ENCODE peak calls at places on chromosomes 7 and 10, in nine cellular contexts. One of them, this sample, is unnamed.

GRCh38 chr7:35185908-35186731 is 67.8 kb downstream of the TBX20 start:
- DNase-seq in heart right ventricle: peak; percentile 43
- DNase-seq in fibroblast of lung: peak; percentile 79
- DNase-seq in colonic mucosa: no peak
- DNase-seq in pancreas: peak; percentile 71
- DNase-seq in PC-9: peak; percentile 25
- DNase-seq in stomach: no peak
- DNase-seq in IMR-90: peak; percentile 8
- DNase-seq in adrenal gland: peak; percentile 35
- DNase-seq in this sample: peak; percentile 58

GRCh38 chr10:69645296-69645665 is 15.2 kb downstream of the FAM241B start:
- DNase-seq in heart right ventricle: no peak
- DNase-seq in fibroblast of lung: no peak
- DNase-seq in colonic mucosa: no peak
- DNase-seq in pancreas: no peak
- DNase-seq in PC-9: no peak
- DNase-seq in stomach: no peak
- DNase-seq in IMR-90: no peak
- DNase-seq in adrenal gland: no peak
- DNase-seq in this sample: no peak

GRCh38 chr10:4399571-4399970 is 426.4 kb upstream of the AKR1E2 start:
- DNase-seq in heart right ventricle: no peak
- DNase-seq in fibroblast of lung: no peak
- DNase-seq in colonic mucosa: no peak
- DNase-seq in pancreas: no peak
- DNase-seq in PC-9: no peak
- DNase-seq in stomach: no peak
- DNase-seq in IMR-90: peak; percentile 44
- DNase-seq in adrenal gland: no peak
- DNase-seq in this sample: no peak

GRCh38 chr7:140672382-140673062 is at the start of gene ADCK2:
- DNase-seq in heart right ventricle: peak; percentile 40
- DNase-seq in fibroblast of lung: no peak
- DNase-seq in colonic mucosa: peak; percentile 81
- DNase-seq in pancreas: peak; percentile 75
- DNase-seq in PC-9: peak; percentile 71
- DNase-seq in stomach: peak; percentile 71
- DNase-seq in IMR-90: no peak
- DNase-seq in adrenal gland: peak; percentile 68
- DNase-seq in this sample: peak; percentile 64

GRCh38 chr10:44363716-44364115 is 21.2 kb downstream of the CXCL12 start:
- DNase-seq in heart right ventricle: no peak
- DNase-seq in fibroblast of lung: no peak
- DNase-seq in colonic mucosa: no peak
- DNase-seq in pancreas: no peak
- DNase-seq in PC-9: no peak
- DNase-seq in stomach: no peak
- DNase-seq in IMR-90: no peak
- DNase-seq in adrenal gland: no peak
- DNase-seq in this sample: no peak

GRCh38 chr7:22153427-22154106 is 203.4 kb downstream of the RAPGEF5 start:
- DNase-seq in heart right ventricle: no peak
- DNase-seq in fibroblast of lung: no peak
- DNase-seq in colonic mucosa: no peak
- DNase-seq in pancreas: no peak
- DNase-seq in PC-9: no peak
- DNase-seq in stomach: no peak
- DNase-seq in IMR-90: no peak
- DNase-seq in adrenal gland: no peak
- DNase-seq in this sample: no peak

GRCh38 chr7:133703547-133703946 is 423.6 kb upstream of the LRGUK start:
- DNase-seq in heart right ventricle: peak; percentile 10
- DNase-seq in fibroblast of lung: peak; percentile 96
- DNase-seq in colonic mucosa: no peak
- DNase-seq in pancreas: no peak
- DNase-seq in PC-9: no peak
- DNase-seq in stomach: no peak
- DNase-seq in IMR-90: peak; percentile 98
- DNase-seq in adrenal gland: no peak
- DNase-seq in this sample: no peak

GRCh38 chr10:110737886-110738634 is 93.9 kb downstream of the RBM20 start:
- DNase-seq in heart right ventricle: no peak
- DNase-seq in fibroblast of lung: peak; percentile 44
- DNase-seq in colonic mucosa: no peak
- DNase-seq in pancreas: no peak
- DNase-seq in PC-9: no peak
- DNase-seq in stomach: no peak
- DNase-seq in IMR-90: peak; percentile 64
- DNase-seq in adrenal gland: no peak
- DNase-seq in this sample: no peak

GRCh38 chr7:75776295-75776971 is 4.4 kb upstream of the CCL26 start:
- DNase-seq in heart right ventricle: no peak
- DNase-seq in fibroblast of lung: peak; percentile 98
- DNase-seq in colonic mucosa: no peak
- DNase-seq in pancreas: no peak
- DNase-seq in PC-9: no peak
- DNase-seq in stomach: no peak
- DNase-seq in IMR-90: peak; percentile 89
- DNase-seq in adrenal gland: no peak
- DNase-seq in this sample: no peak

GRCh38 chr7:127652333-127653248 is 597 bp downstream of the SND1 start:
- DNase-seq in heart right ventricle: no peak
- DNase-seq in fibroblast of lung: peak; percentile 70
- DNase-seq in colonic mucosa: no peak
- DNase-seq in pancreas: no peak
- DNase-seq in PC-9: no peak
- DNase-seq in stomach: no peak
- DNase-seq in IMR-90: peak; percentile 62
- DNase-seq in adrenal gland: no peak
- DNase-seq in this sample: no peak

GRCh38 chr7:157018328-157018996 is 8.0 kb upstream of the MNX1 start:
- DNase-seq in heart right ventricle: no peak
- DNase-seq in fibroblast of lung: no peak
- DNase-seq in colonic mucosa: no peak
- DNase-seq in pancreas: no peak
- DNase-seq in PC-9: no peak
- DNase-seq in stomach: no peak
- DNase-seq in IMR-90: no peak
- DNase-seq in adrenal gland: no peak
- DNase-seq in this sample: no peak

GRCh38 chr10:34791947-34792346 is 23.1 kb downstream of the PARD3 start:
- DNase-seq in heart right ventricle: no peak
- DNase-seq in fibroblast of lung: no peak
- DNase-seq in colonic mucosa: no peak
- DNase-seq in pancreas: no peak
- DNase-seq in PC-9: no peak
- DNase-seq in stomach: no peak
- DNase-seq in IMR-90: no peak
- DNase-seq in adrenal gland: no peak
- DNase-seq in this sample: no peak

GRCh38 chr10:34794835-34795234 is 20.3 kb downstream of the PARD3 start:
- DNase-seq in heart right ventricle: no peak
- DNase-seq in fibroblast of lung: no peak
- DNase-seq in colonic mucosa: no peak
- DNase-seq in pancreas: no peak
- DNase-seq in PC-9: no peak
- DNase-seq in stomach: no peak
- DNase-seq in IMR-90: no peak
- DNase-seq in adrenal gland: no peak
- DNase-seq in this sample: no peak

GRCh38 chr10:34795334-34795733 is 19.8 kb downstream of the PARD3 start:
- DNase-seq in heart right ventricle: no peak
- DNase-seq in fibroblast of lung: no peak
- DNase-seq in colonic mucosa: no peak
- DNase-seq in pancreas: no peak
- DNase-seq in PC-9: no peak
- DNase-seq in stomach: no peak
- DNase-seq in IMR-90: no peak
- DNase-seq in adrenal gland: no peak
- DNase-seq in this sample: no peak

GRCh38 chr10:34791228-34791627 is 23.9 kb downstream of the PARD3 start:
- DNase-seq in heart right ventricle: no peak
- DNase-seq in fibroblast of lung: no peak
- DNase-seq in colonic mucosa: no peak
- DNase-seq in pancreas: no peak
- DNase-seq in PC-9: no peak
- DNase-seq in stomach: no peak
- DNase-seq in IMR-90: no peak
- DNase-seq in adrenal gland: no peak
- DNase-seq in this sample: no peak

DNA sequence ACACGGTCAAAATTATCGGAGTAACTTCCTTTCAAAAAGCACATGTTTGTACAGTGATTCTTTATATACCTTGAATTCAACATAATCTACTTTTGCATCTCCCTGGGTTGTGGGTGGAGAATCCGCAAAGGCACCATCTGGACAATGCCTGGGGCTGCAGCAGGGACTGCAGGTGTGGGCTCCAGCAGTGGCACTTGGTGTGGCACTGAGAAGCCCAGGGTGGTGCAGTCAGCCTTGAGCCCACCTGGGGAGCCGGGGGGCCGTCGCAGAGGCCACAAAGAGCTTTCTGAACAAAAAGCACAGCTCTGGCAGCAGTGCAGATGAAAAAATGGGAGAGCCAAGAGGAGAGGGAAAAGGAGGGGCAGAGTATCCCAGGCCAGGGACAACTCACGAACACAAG is 22.2 kb downstream of the PARD3 start:
- DNase-seq in heart right ventricle: no peak
- DNase-seq in fibroblast of lung: no peak
- DNase-seq in colonic mucosa: no peak
- DNase-seq in pancreas: no peak
- DNase-seq in PC-9: no peak
- DNase-seq in stomach: no peak
- DNase-seq in IMR-90: no peak
- DNase-seq in adrenal gland: no peak
- DNase-seq in this sample: no peak
- H3K27ac ChIP-seq in heart right ventricle: no peak overlapping the region
- H3K27ac ChIP-seq in fibroblast of lung: no peak overlapping the region
- H3K27ac ChIP-seq in colonic mucosa: no peak overlapping the region
- H3K27ac ChIP-seq in pancreas: no peak overlapping the region
- H3K27ac ChIP-seq in PC-9: no peak overlapping the region
- H3K27ac ChIP-seq in stomach: no peak overlapping the region
- H3K27ac ChIP-seq in IMR-90: no peak overlapping the region
- H3K27ac ChIP-seq in adrenal gland: no peak overlapping the region
- H3K27ac ChIP-seq in this sample: no peak overlapping the region

DNA sequence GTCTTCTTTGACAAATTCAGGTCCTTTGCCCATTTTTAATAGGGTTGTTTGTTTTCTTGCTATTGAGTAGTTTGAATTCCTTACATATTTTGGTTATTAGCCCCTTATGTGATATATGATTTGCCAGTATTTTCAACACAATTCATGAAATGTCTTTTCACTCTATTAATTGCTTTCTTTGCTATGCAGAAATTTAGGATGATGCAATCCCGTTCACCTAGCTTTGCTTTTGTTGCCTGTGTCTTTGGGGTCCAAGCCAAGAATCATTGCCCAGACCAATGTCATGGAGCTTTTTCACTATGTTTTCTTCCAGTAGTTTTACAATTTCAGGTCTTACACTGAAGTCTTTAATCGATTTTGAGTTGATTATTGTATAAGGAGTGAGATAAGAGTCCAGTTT is 154.5 kb downstream of the PAXIP1 start:
- DNase-seq in heart right ventricle: no peak
- DNase-seq in fibroblast of lung: no peak
- DNase-seq in colonic mucosa: no peak
- DNase-seq in pancreas: no peak
- DNase-seq in PC-9: no peak
- DNase-seq in stomach: no peak
- DNase-seq in IMR-90: no peak
- DNase-seq in adrenal gland: no peak
- DNase-seq in this sample: no peak
- H3K4me1 ChIP-seq in heart right ventricle: no peaks in the 10 kb centered on the region
- H3K4me1 ChIP-seq in fibroblast of lung: no peaks in the 10 kb centered on the region
- H3K4me1 ChIP-seq in colonic mucosa: no peaks in the 10 kb centered on the region
- H3K4me1 ChIP-seq in pancreas: no peaks in the 10 kb centered on the region
- H3K4me1 ChIP-seq in PC-9: no peaks in the 10 kb centered on the region
- H3K4me1 ChIP-seq in stomach: no peaks in the 10 kb centered on the region
- H3K4me1 ChIP-seq in IMR-90: no peaks in the 10 kb centered on the region
- H3K4me1 ChIP-seq in adrenal gland: no peaks in the 10 kb centered on the region
- H3K4me1 ChIP-seq in this sample: no peaks in the 10 kb centered on the region

GRCh38 chr7:96998765-96999164 is 6.6 kb upstream of the DLX6 start:
- DNase-seq in heart right ventricle: no peak
- DNase-seq in fibroblast of lung: no peak
- DNase-seq in colonic mucosa: no peak
- DNase-seq in pancreas: no peak
- DNase-seq in PC-9: no peak
- DNase-seq in stomach: no peak
- DNase-seq in IMR-90: no peak
- DNase-seq in adrenal gland: no peak
- DNase-seq in this sample: no peak

GRCh38 chr7:96998333-96998732 is 7.0 kb upstream of the DLX6 start:
- DNase-seq in heart right ventricle: no peak
- DNase-seq in fibroblast of lung: no peak
- DNase-seq in colonic mucosa: no peak
- DNase-seq in pancreas: no peak
- DNase-seq in PC-9: no peak
- DNase-seq in stomach: no peak
- DNase-seq in IMR-90: no peak
- DNase-seq in adrenal gland: no peak
- DNase-seq in this sample: no peak

GRCh38 chr7:96996111-96996936 is 9.0 kb upstream of the DLX6 start:
- DNase-seq in heart right ventricle: no peak
- DNase-seq in fibroblast of lung: no peak
- DNase-seq in colonic mucosa: no peak
- DNase-seq in pancreas: no peak
- DNase-seq in PC-9: no peak
- DNase-seq in stomach: no peak
- DNase-seq in IMR-90: no peak
- DNase-seq in adrenal gland: no peak
- DNase-seq in this sample: no peak

GRCh38 chr7:96996937-96997511 is 8.3 kb upstream of the DLX6 start:
- DNase-seq in heart right ventricle: no peak
- DNase-seq in fibroblast of lung: no peak
- DNase-seq in colonic mucosa: no peak
- DNase-seq in pancreas: no peak
- DNase-seq in PC-9: no peak
- DNase-seq in stomach: no peak
- DNase-seq in IMR-90: no peak
- DNase-seq in adrenal gland: no peak
- DNase-seq in this sample: no peak

GRCh38 chr7:96997512-96998032 is 7.8 kb upstream of the DLX6 start:
- DNase-seq in heart right ventricle: no peak
- DNase-seq in fibroblast of lung: no peak
- DNase-seq in colonic mucosa: no peak
- DNase-seq in pancreas: no peak
- DNase-seq in PC-9: no peak
- DNase-seq in stomach: no peak
- DNase-seq in IMR-90: no peak
- DNase-seq in adrenal gland: no peak
- DNase-seq in this sample: no peak
- H3K27me3 ChIP-seq in heart right ventricle: peaks cover 99% of the 10 kb centered on the region
- H3K27me3 ChIP-seq in fibroblast of lung: peaks cover 58% of the 10 kb centered on the region
- H3K27me3 ChIP-seq in colonic mucosa: peaks cover 87% of the 10 kb centered on the region
- H3K27me3 ChIP-seq in pancreas: peaks cover 7% of the 10 kb centered on the region
- H3K27me3 ChIP-seq in PC-9: peaks cover 18% of the 10 kb centered on the region
- H3K27me3 ChIP-seq in stomach: peaks cover 100% of the 10 kb centered on the region
- H3K27me3 ChIP-seq in IMR-90: peaks cover 71% of the 10 kb centered on the region
- H3K27me3 ChIP-seq in adrenal gland: peaks cover 90% of the 10 kb centered on the region
- H3K27me3 ChIP-seq in this sample: peaks cover 100% of the 10 kb centered on the region

DNA sequence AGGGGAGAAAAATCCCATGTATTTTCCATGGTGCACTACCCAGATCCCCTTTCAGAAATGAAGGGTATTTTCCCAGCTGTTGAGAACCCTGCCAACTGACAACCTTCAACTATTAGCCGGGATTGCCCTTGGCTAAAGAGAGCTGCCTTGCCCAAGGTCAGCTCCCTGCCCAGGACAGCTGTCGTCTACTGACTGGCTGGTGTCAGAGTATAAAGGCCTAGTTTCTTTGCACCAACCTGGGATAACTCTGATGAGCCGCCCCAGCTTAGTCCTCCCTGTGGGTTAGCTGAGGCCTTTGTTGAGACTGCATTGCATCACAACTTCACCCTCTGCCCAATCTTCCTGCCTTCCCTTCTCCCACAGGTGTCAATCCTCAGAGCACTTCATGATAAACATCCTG is 147.2 kb upstream of the RHEB start:
- DNase-seq in heart right ventricle: no peak
- DNase-seq in fibroblast of lung: no peak
- DNase-seq in colonic mucosa: no peak
- DNase-seq in pancreas: no peak
- DNase-seq in PC-9: no peak
- DNase-seq in stomach: no peak
- DNase-seq in IMR-90: no peak
- DNase-seq in adrenal gland: no peak
- DNase-seq in this sample: no peak
- H3K27ac ChIP-seq in heart right ventricle: peak overlapping the region; percentile 50
- H3K27ac ChIP-seq in fibroblast of lung: no peak overlapping the region
- H3K27ac ChIP-seq in colonic mucosa: no peak overlapping the region
- H3K27ac ChIP-seq in pancreas: no peak overlapping the region
- H3K27ac ChIP-seq in PC-9: no peak overlapping the region
- H3K27ac ChIP-seq in stomach: no peak overlapping the region
- H3K27ac ChIP-seq in IMR-90: no peak overlapping the region
- H3K27ac ChIP-seq in adrenal gland: no peak overlapping the region
- H3K27ac ChIP-seq in this sample: peak overlapping the region; percentile 84